ENCODE peak calls at places on chromosomes 5 and 9, in four cellular contexts. One of them, this sample, is unnamed.

GRCh38 chr5:142472306-142472951 is 147.6 kb upstream of the SPRY4 start:
- DNase-seq in AG04449: peak
- DNase-seq in sigmoid colon: no peak
- DNase-seq in transverse colon: no peak
- DNase-seq in this sample: peak

GRCh38 chr5:58716713-58717112 is 133.8 kb downstream of the RAB3C start:
- DNase-seq in AG04449: no peak
- DNase-seq in transverse colon: no peak
- DNase-seq in sigmoid colon: no peak
- DNase-seq in this sample: no peak

GRCh38 chr9:36092509-36093215 is 43.9 kb upstream of the GLIPR2 start:
- DNase-seq in transverse colon: peak
- DNase-seq in AG04449: no peak
- DNase-seq in sigmoid colon: no peak
- DNase-seq in this sample: no peak

GRCh38 chr5:35815089-35815936 is 41.4 kb upstream of the IL7R start:
- DNase-seq in sigmoid colon: no peak
- DNase-seq in transverse colon: no peak
- DNase-seq in AG04449: no peak
- DNase-seq in this sample: no peak

GRCh38 chr5:9494321-9494720 is 51.6 kb downstream of the SEMA5A start:
- DNase-seq in transverse colon: no peak
- DNase-seq in AG04449: no peak
- DNase-seq in sigmoid colon: no peak
- DNase-seq in this sample: no peak

GRCh38 chr5:89128097-89128496 is 245.1 kb upstream of the MEF2C start:
- DNase-seq in transverse colon: no peak
- DNase-seq in AG04449: no peak
- DNase-seq in sigmoid colon: no peak
- DNase-seq in this sample: no peak

GRCh38 chr5:180352116-180352975 is 790 bp downstream of the GFPT2 start:
- DNase-seq in transverse colon: no peak
- DNase-seq in sigmoid colon: peak
- DNase-seq in AG04449: no peak
- DNase-seq in this sample: no peak

GRCh38 chr5:146797683-146798082 is 80.9 kb downstream of the PPP2R2B start:
- DNase-seq in sigmoid colon: no peak
- DNase-seq in AG04449: no peak
- DNase-seq in transverse colon: no peak
- DNase-seq in this sample: no peak

GRCh38 chr9:34562136-34562745 is 27.3 kb downstream of the CNTFR start:
- DNase-seq in sigmoid colon: no peak
- DNase-seq in transverse colon: no peak
- DNase-seq in AG04449: no peak
- DNase-seq in this sample: no peak

GRCh38 chr9:115957571-115957970 is 196.0 kb upstream of the PAPPA start:
- DNase-seq in sigmoid colon: no peak
- DNase-seq in AG04449: no peak
- DNase-seq in transverse colon: no peak
- DNase-seq in this sample: no peak

GRCh38 chr5:174571662-174572397 is 152.6 kb upstream of the MSX2 start:
- DNase-seq in transverse colon: peak
- DNase-seq in AG04449: peak
- DNase-seq in sigmoid colon: peak
- DNase-seq in this sample: peak

GRCh38 chr5:175895701-175896102 is 24.3 kb downstream of the CPLX2 start:
- DNase-seq in AG04449: no peak
- DNase-seq in sigmoid colon: no peak
- DNase-seq in transverse colon: no peak
- DNase-seq in this sample: no peak

GRCh38 chr5:172694061-172694460 is 53.0 kb downstream of the NEURL1B start:
- DNase-seq in sigmoid colon: no peak
- DNase-seq in transverse colon: no peak
- DNase-seq in AG04449: no peak
- DNase-seq in this sample: no peak

GRCh38 chr9:135281661-135282000 is 194.2 kb downstream of the OLFM1 start:
- DNase-seq in sigmoid colon: no peak
- DNase-seq in AG04449: no peak
- DNase-seq in transverse colon: no peak
- DNase-seq in this sample: no peak

GRCh38 chr9:115204827-115205506 is 87.0 kb upstream of the TNC start:
- DNase-seq in AG04449: peak
- DNase-seq in sigmoid colon: no peak
- DNase-seq in transverse colon: no peak
- DNase-seq in this sample: peak

DNA sequence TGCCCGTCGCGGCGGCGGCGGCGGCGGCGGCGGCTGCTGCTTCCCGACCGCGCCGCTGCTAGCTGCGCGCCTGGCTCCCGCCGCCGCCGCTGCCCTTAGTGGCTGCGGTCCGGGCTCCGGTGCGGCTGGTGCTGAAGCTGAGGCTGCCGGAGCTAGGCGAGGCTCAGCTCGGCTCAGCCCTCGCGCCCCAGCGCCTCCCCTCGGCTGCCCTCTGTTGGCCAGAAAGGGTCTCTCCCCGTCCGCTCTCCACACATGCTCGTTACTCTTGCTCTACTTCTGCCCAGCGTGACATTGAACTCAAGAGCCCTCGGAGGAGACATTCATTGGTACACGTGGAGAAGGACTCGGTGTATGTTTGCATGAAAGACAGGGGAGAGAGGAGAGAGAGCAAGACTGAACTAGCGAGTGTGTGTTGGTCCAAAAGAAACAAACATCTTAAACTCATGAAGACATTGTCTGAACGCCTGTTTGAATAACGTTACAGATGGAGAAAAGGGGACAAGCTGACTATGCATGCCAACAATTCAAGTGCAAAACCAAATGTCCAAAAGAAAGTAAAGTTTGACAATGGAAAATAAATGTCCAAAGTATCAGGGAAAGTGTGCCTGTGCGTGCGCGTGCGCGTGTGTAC is at the start of gene HCN1:
- DNase-seq in sigmoid colon: peak
- DNase-seq in AG04449: no peak
- DNase-seq in transverse colon: peak
- DNase-seq in this sample: peak
- H3K4me3 ChIP-seq in sigmoid colon: no peak
- H3K4me3 ChIP-seq in AG04449: no peak
- H3K4me3 ChIP-seq in transverse colon: peak
- H3K4me3 ChIP-seq in this sample: no peak

GRCh38 chr5:97417977-97418376 is 234.9 kb upstream of the RIOK2 start:
- DNase-seq in AG04449: no peak
- DNase-seq in sigmoid colon: no peak
- DNase-seq in transverse colon: no peak
- DNase-seq in this sample: no peak
- H3K4me3 ChIP-seq in AG04449: no peak
- H3K4me3 ChIP-seq in sigmoid colon: no peak
- H3K4me3 ChIP-seq in transverse colon: no peak
- H3K4me3 ChIP-seq in this sample: no peak

GRCh38 chr9:117677578-117677977 is 26.6 kb upstream of the TLR4 start:
- DNase-seq in AG04449: no peak
- DNase-seq in sigmoid colon: no peak
- DNase-seq in transverse colon: no peak
- DNase-seq in this sample: no peak

GRCh38 chr9:117681827-117682226 is 22.4 kb upstream of the TLR4 start:
- DNase-seq in sigmoid colon: no peak
- DNase-seq in transverse colon: no peak
- DNase-seq in AG04449: no peak
- DNase-seq in this sample: no peak

GRCh38 chr9:117679425-117679824 is 24.8 kb upstream of the TLR4 start:
- DNase-seq in AG04449: no peak
- DNase-seq in sigmoid colon: no peak
- DNase-seq in transverse colon: no peak
- DNase-seq in this sample: no peak

GRCh38 chr9:117682955-117683710 is 21.1 kb upstream of the TLR4 start:
- DNase-seq in sigmoid colon: no peak
- DNase-seq in AG04449: no peak
- DNase-seq in transverse colon: peak
- DNase-seq in this sample: no peak

GRCh38 chr9:117678882-117679281 is 25.3 kb upstream of the TLR4 start:
- DNase-seq in sigmoid colon: no peak
- DNase-seq in AG04449: no peak
- DNase-seq in transverse colon: peak
- DNase-seq in this sample: no peak
- H3K4me3 ChIP-seq in sigmoid colon: no peak
- H3K4me3 ChIP-seq in AG04449: no peak
- H3K4me3 ChIP-seq in transverse colon: no peak
- H3K4me3 ChIP-seq in this sample: no peak

DNA sequence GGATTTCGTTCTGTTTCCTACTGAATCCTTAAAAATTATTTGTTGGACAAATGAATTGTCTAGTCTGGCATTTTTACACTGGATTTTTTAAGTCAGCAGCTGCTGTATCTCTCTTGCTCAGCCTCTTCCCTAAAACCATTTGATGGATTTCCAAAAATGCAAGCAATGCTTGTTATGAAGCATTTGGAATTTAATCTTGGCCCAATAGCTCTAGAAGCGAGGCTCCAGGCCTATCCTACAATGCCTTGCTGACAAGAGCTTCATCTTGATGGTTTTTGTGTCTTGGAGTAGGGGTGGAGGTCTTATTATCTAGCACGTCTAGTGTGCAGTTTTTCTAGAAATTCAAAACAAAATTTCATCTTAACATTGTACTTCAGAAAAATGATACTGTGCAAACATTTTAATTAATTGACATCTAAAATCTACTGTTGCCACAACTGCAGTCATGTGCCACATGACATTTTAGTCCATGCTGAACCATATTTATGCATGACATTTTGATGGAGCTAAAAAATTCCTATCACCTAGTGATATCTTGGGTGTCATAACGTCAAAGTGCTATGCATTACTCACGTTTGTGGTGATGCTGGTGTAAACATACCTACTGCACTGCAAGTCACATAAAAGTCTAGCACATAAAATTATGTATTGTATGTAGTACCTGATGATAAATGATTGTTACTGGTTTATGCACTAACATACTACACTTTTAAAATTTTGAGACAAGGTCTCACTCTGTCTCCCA is 5.9 kb upstream of the RAD23B start:
- DNase-seq in transverse colon: no peak
- DNase-seq in AG04449: peak
- DNase-seq in sigmoid colon: no peak
- DNase-seq in this sample: no peak
- H3K4me3 ChIP-seq in transverse colon: no peak
- H3K4me3 ChIP-seq in AG04449: no peak
- H3K4me3 ChIP-seq in sigmoid colon: no peak
- H3K4me3 ChIP-seq in this sample: no peak

GRCh38 chr5:1719860-1720259 is 79.8 kb downstream of the MRPL36 start:
- DNase-seq in sigmoid colon: no peak
- DNase-seq in transverse colon: no peak
- DNase-seq in AG04449: no peak
- DNase-seq in this sample: no peak

GRCh38 chr5:1722877-1723276 is 76.8 kb downstream of the MRPL36 start:
- DNase-seq in sigmoid colon: no peak
- DNase-seq in AG04449: no peak
- DNase-seq in transverse colon: no peak
- DNase-seq in this sample: no peak

GRCh38 chr5:1723476-1723875 is 76.2 kb downstream of the MRPL36 start:
- DNase-seq in sigmoid colon: no peak
- DNase-seq in AG04449: no peak
- DNase-seq in transverse colon: no peak
- DNase-seq in this sample: no peak

GRCh38 chr5:1720396-1721110 is 79.1 kb downstream of the MRPL36 start:
- DNase-seq in transverse colon: no peak
- DNase-seq in AG04449: no peak
- DNase-seq in sigmoid colon: no peak
- DNase-seq in this sample: no peak

GRCh38 chr5:1718669-1719068 is 81.0 kb downstream of the MRPL36 start:
- DNase-seq in sigmoid colon: no peak
- DNase-seq in AG04449: no peak
- DNase-seq in transverse colon: no peak
- DNase-seq in this sample: no peak
- H3K4me3 ChIP-seq in sigmoid colon: no peak
- H3K4me3 ChIP-seq in AG04449: no peak
- H3K4me3 ChIP-seq in transverse colon: no peak
- H3K4me3 ChIP-seq in this sample: no peak

GRCh38 chr9:121992571-121993212 is 100.4 kb downstream of the TTLL11 start:
- DNase-seq in sigmoid colon: peak
- DNase-seq in transverse colon: peak
- DNase-seq in AG04449: peak
- DNase-seq in this sample: no peak

GRCh38 chr9:121987312-121987711 is 105.8 kb downstream of the TTLL11 start:
- DNase-seq in transverse colon: no peak
- DNase-seq in sigmoid colon: no peak
- DNase-seq in AG04449: no peak
- DNase-seq in this sample: no peak

GRCh38 chr9:121991305-121991661 is 101.8 kb downstream of the TTLL11 start:
- DNase-seq in sigmoid colon: no peak
- DNase-seq in transverse colon: no peak
- DNase-seq in AG04449: no peak
- DNase-seq in this sample: no peak

GRCh38 chr9:121989010-121989409 is 104.1 kb downstream of the TTLL11 start:
- DNase-seq in AG04449: no peak
- DNase-seq in transverse colon: no peak
- DNase-seq in sigmoid colon: no peak
- DNase-seq in this sample: no peak

DNA sequence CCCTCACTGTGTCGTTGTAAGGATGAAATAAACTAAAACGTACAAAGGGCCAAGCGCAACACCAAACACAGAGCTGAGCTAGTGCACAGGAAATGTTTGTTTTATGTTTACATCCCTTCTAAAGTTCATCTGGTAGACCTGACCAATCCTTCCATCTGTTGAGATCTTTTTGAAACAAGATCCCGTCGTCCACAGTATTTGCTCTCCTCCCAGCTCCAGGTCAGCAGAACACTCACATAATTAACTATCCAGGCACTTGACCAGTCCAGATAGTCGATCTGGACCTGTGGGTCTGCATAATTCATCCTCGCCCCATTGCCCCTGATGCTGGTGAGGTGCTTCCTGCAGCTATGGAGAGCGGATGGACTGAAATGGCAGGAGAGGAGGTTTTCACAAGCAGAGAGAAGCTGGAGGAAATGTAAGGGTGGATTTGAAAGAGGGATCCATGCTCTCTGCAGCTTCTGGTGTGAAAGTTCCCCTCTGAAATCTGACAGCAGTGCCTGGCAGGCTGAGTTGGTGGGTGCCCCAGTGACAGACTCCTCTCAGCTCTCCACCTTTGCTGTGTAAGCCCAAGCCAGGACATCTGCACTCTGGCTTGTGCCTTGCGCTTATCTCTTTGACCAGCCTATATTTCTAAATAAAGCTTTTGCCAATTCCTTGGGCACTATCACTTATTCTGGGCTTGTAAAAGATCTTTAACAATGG is 102.4 kb downstream of the TTLL11 start:
- DNase-seq in AG04449: no peak
- DNase-seq in sigmoid colon: no peak
- DNase-seq in transverse colon: no peak
- DNase-seq in this sample: no peak
- H3K4me3 ChIP-seq in AG04449: no peak
- H3K4me3 ChIP-seq in sigmoid colon: no peak
- H3K4me3 ChIP-seq in transverse colon: no peak
- H3K4me3 ChIP-seq in this sample: no peak

GRCh38 chr5:51389326-51389581 is 6.0 kb downstream of the ISL1 start:
- DNase-seq in transverse colon: no peak
- DNase-seq in AG04449: no peak
- DNase-seq in sigmoid colon: no peak
- DNase-seq in this sample: no peak
- H3K4me3 ChIP-seq in transverse colon: no peak
- H3K4me3 ChIP-seq in AG04449: no peak
- H3K4me3 ChIP-seq in sigmoid colon: peak
- H3K4me3 ChIP-seq in this sample: no peak